ENCODE peak calls at places on chromosomes 16 and 17, in five cellular contexts. Q, T, F, B and O are unnamed samples.

GRCh38 chr16:28186752-28187151 is 25.0 kb downstream of the XPO6 start:
- DNase-seq in F (peak), T (peak), Q (no peak), B (no peak), O (no peak)

GRCh38 chr16:83851473-83851872 is 43.7 kb downstream of the HSBP1 start:
- DNase-seq in B (no peak), T (no peak), F (no peak), Q (no peak), O (no peak)

GRCh38 chr17:72702998-72703397 is 389.5 kb downstream of the SLC39A11 start:
- DNase-seq in T (no peak), Q (no peak), B (no peak), F (peak), O (no peak)

GRCh38 chr17:17728550-17729251 is 47.4 kb downstream of the RAI1 start:
- DNase-seq in F (no peak), T (no peak), B (no peak), Q (no peak), O (no peak)

GRCh38 chr17:70791748-70792443 is 622.6 kb downstream of the KCNJ2 start:
- DNase-seq in B (no peak), Q (no peak), T (no peak), F (no peak), O (no peak)

GRCh38 chr16:55297062-55297909 is 26.7 kb upstream of the IRX6 start:
- DNase-seq in B (no peak), T (no peak), F (no peak), Q (no peak), O (no peak)

GRCh38 chr16:9077001-9077809 is 14.2 kb upstream of the HAPSTR1 start:
- DNase-seq in F (no peak), Q (peak), T (no peak), B (no peak), O (peak)

GRCh38 chr16:2046889-2047329 is 725 bp downstream of the NTHL1 start:
- DNase-seq in B (no peak), F (no peak), Q (no peak), T (no peak), O (no peak)

GRCh38 chr17:42163113-42163512 is 8.3 kb upstream of the RAB5C start:
- DNase-seq in T (no peak), F (no peak), B (no peak), Q (no peak), O (no peak)

GRCh38 chr17:45776896-45777295 is 7.2 kb upstream of the CRHR1 start:
- DNase-seq in F (no peak), Q (no peak), B (no peak), T (no peak), O (no peak)

GRCh38 chr17:58335779-58336455 is 7.3 kb upstream of the TSPOAP1 start:
- DNase-seq in T (peak), Q (no peak), F (no peak), B (no peak), O (no peak)

GRCh38 chr16:66580605-66581209 is 1.4 kb downstream of the CMTM2 start:
- DNase-seq in T (no peak), F (peak), B (no peak), Q (peak), O (peak)

GRCh38 chr16:19583665-19584300 is 28.3 kb downstream of the VPS35L start:
- DNase-seq in Q (no peak), T (peak), B (no peak), F (peak), O (no peak)

GRCh38 chr16:12016166-12016947 is 39.8 kb downstream of the SNX29 start:
- DNase-seq in Q (no peak), B (no peak), T (no peak), F (no peak), O (no peak)

GRCh38 chr16:89586853-89587252 is 11.3 kb downstream of the CPNE7 start:
- DNase-seq in F (peak), B (no peak), Q (no peak), T (no peak), O (no peak)

GRCh38 chr16:16992986-16993783 is 477.6 kb downstream of the XYLT1 start:
- DNase-seq in Q (no peak), B (no peak), F (no peak), T (peak), O (no peak)

GRCh38 chr17:66829883-66830282 is 5.0 kb upstream of the CACNG5 start:
- DNase-seq in F (peak), B (no peak), Q (no peak), T (no peak), O (no peak)

GRCh38 chr17:57612202-57613071 is 132.7 kb downstream of the CCDC182 start:
- DNase-seq in T (peak), F (no peak), Q (no peak), B (no peak), O (no peak)

GRCh38 chr16:81457326-81458133 is 12.9 kb downstream of the CMIP start:
- DNase-seq in Q (peak), B (peak), F (peak), T (no peak), O (no peak)

GRCh38 chr16:85612191-85612800 is 826 bp upstream of the GSE1 start:
- DNase-seq in B (peak), T (no peak), F (peak), Q (peak), O (peak)

GRCh38 chr17:51087072-51087757 is 33.5 kb downstream of the SPAG9 start:
- DNase-seq in T (no peak), Q (no peak), F (no peak), B (no peak), O (no peak)

GRCh38 chr17:35121315-35121714 is at the start of gene FNDC8:
- DNase-seq in F (no peak), T (no peak), B (no peak), Q (no peak), O (no peak)

GRCh38 chr17:54882371-54882770 is 18.3 kb upstream of the TOM1L1 start:
- DNase-seq in T (no peak), B (no peak), F (no peak), Q (no peak), O (no peak)

GRCh38 chr17:48016112-48016511 is 21.5 kb downstream of the COPZ2 start:
- DNase-seq in B (no peak), F (no peak), Q (no peak), T (no peak), O (no peak)

GRCh38 chr17:65074778-65075250 is 18.3 kb upstream of the GNA13 start:
- DNase-seq in T (no peak), Q (no peak), F (peak), B (peak), O (no peak)

GRCh38 chr17:27578718-27579085 is 52.3 kb upstream of the LGALS9 start:
- DNase-seq in B (no peak), Q (no peak), F (peak), T (no peak), O (no peak)

GRCh38 chr16:1749152-1750117 is 21.9 kb downstream of the NME3 start:
- DNase-seq in F (no peak), B (no peak), Q (no peak), T (no peak), O (no peak)

GRCh38 chr17:39973496-39973895 is 7.1 kb upstream of the PSMD3 start:
- DNase-seq in B (no peak), T (no peak), F (no peak), Q (no peak), O (no peak)

GRCh38 chr16:17404903-17405691 is 65.7 kb downstream of the XYLT1 start:
- DNase-seq in Q (peak), B (peak), T (no peak), F (peak), O (no peak)

GRCh38 chr17:57442914-57443571 is 186.7 kb downstream of the MSI2 start:
- DNase-seq in F (peak), Q (no peak), B (peak), T (peak), O (no peak)

GRCh38 chr17:32909787-32910369 is 18.1 kb upstream of the TMEM98 start:
- DNase-seq in B (peak), Q (peak), F (peak), T (peak), O (peak)

GRCh38 chr16:63447121-63447520 is 1410.9 kb upstream of the CDH8 start:
- DNase-seq in T (no peak), Q (no peak), B (no peak), F (no peak), O (no peak)

GRCh38 chr17:77382356-77382911 is 241.7 kb downstream of the SEC14L1 start:
- DNase-seq in Q (no peak), T (peak), F (peak), B (no peak), O (no peak)

GRCh38 chr16:49876716-49877129 is 20.8 kb upstream of the ZNF423 start:
- DNase-seq in T (no peak), B (peak), F (no peak), Q (no peak), O (no peak)

GRCh38 chr16:79372504-79373184 is 227.9 kb downstream of the MAF start:
- DNase-seq in Q (no peak), T (no peak), B (peak), F (peak), O (no peak)

GRCh38 chr17:42387663-42388380 is 420 bp downstream of the STAT3 start:
- DNase-seq in T (no peak), Q (no peak), F (peak), B (peak), O (no peak)

GRCh38 chr16:21570676-21571017 is 28.7 kb upstream of the METTL9 start:
- DNase-seq in F (no peak), Q (no peak), T (no peak), B (no peak), O (no peak)

DNA sequence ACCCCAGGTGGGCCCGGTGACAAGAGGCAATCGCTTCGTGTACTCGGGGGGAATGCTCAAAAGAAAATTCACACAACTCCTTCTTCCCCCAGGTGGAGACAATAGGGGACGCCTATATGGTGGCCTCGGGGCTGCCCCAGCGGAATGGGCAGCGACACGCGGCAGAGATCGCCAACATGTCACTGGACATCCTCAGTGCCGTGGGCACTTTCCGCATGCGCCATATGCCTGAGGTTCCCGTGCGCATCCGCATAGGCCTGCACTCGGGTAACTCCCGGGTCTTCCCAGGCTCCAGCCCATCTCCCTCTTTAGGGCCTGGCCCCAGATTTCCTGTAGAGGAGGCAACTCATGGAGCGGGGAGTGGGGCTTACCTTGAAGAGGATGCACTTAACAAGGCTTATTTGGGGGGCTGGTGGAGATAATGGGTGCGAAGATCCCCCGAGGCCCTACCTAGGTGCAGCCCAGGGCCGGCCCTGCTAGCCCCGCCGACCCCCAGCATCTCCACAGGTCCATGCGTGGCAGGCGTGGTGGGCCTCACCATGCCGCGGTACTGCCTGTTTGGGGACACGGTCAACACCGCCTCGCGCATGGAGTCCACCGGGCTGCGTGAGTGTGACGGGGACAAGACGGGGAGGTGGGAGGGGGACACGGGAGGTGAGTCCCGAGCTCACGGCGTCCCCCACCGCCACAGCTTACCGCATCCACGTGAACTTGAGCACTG is 13.0 kb downstream of the GUCY2D start:
- DNase-seq in T (no peak), B (no peak), Q (no peak), F (no peak), O (no peak)
- H3K4me3 ChIP-seq in T (no peak), B (no peak), Q (no peak), F (no peak), O (no peak)

GRCh38 chr17:60087882-60088669 is 9.4 kb upstream of the HEATR6 start:
- DNase-seq in Q (no peak), F (peak), B (no peak), T (no peak), O (no peak)
- H3K4me3 ChIP-seq in Q (peak), F (peak), B (no peak), T (no peak), O (peak)

DNA sequence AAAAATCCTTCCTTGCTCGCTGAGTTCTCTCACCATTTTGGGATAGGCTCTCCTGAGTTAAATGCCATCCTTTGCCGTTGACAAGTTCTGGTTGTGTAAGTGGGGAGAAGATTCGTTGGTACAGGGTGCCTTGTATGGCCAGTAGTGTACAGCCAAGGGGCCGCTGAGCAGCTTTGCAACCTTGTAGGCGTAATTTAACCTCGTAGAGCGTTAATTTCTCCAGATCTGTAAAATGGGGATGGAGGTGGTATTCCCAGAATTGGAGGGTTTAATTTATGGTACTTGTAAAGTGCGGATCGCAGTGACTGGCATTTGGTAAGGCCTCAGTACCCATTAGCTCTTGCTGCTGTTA is 1.4 kb downstream of the ARSG start:
- DNase-seq in T (no peak), Q (no peak), F (no peak), B (no peak), O (no peak)
- H3K4me3 ChIP-seq in T (peak), Q (no peak), F (no peak), B (no peak), O (no peak)

DNA sequence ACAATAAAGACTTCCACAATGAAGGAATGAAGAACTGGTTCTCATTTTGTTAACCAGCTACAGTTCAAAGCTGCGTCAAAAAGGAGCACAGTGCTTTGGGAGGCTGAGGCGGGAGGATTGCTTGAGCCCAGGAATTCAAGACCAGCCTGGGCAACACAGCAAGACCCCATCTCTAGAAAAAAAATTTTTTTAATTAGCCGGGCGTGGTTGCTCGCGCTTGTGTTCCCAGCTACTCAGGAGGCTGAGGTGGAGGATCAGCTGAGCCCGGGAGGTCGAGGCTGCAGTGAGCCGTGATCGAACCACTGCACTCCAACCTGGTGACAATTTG is 764 bp upstream of the SLC6A4 start:
- DNase-seq in B (no peak), F (no peak), Q (no peak), T (no peak), O (no peak)
- H3K4me3 ChIP-seq in B (no peak), F (peak), Q (peak), T (no peak), O (no peak)

GRCh38 chr17:30031214-30031869 is 85.3 kb upstream of the NSRP1 start:
- DNase-seq in T (no peak), B (no peak), Q (no peak), F (no peak), O (no peak)

GRCh38 chr17:30035369-30035768 is 81.2 kb upstream of the NSRP1 start:
- DNase-seq in T (no peak), F (no peak), B (no peak), Q (no peak), O (no peak)
- H3K4me3 ChIP-seq in T (no peak), F (no peak), B (no peak), Q (no peak), O (no peak)

DNA sequence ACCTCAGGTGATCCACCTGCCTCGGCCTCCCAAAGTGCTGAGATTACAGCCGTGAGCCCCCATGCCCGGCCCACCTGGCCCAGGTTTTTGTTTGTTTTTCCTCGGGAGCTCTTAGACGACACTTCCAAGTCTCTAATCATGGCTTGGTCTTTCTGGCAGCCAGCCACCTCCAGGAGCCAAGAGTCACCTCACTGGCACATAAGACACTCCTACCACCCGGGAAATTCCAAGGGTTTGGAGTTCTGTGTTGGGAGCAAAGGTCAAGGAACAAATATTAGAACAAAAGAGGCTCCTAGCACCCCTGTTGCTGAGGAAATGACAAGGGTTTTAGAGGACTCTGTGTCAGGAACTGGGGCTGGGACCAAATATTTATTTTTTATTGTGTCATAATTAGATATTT is 29.4 kb downstream of the MGRN1 start:
- DNase-seq in F (no peak), Q (no peak), T (no peak), B (no peak), O (no peak)
- H3K4me3 ChIP-seq in F (no peak), Q (no peak), T (no peak), B (no peak), O (no peak)

GRCh38 chr17:59357219-59357699 is 25.8 kb downstream of the YPEL2 start:
- DNase-seq in F (no peak), Q (no peak), B (no peak), T (no peak), O (no peak)
- H3K4me3 ChIP-seq in F (no peak), Q (no peak), B (no peak), T (no peak), O (no peak)